ENCODE peak calls at places on chromosomes 5 and 9, in six cellular contexts. Q, C, G, F, L and K are unnamed samples.

GRCh38 chr5:137360607-137361006 is 138.5 kb downstream of the SPOCK1 start:
- DNase-seq in Q (no peak), C (no peak), G (no peak), F (no peak), L (no peak), K (no peak)

GRCh38 chr9:77305622-77306365 is 128.5 kb downstream of the VPS13A start:
- DNase-seq in Q (no peak), C (no peak), G (no peak), F (no peak), L (no peak), K (no peak)

GRCh38 chr5:139492700-139493192 is 10.2 kb upstream of the STING1 start:
- DNase-seq in Q (no peak), C (no peak), G (no peak), F (no peak), L (no peak), K (peak)

GRCh38 chr9:81885586-81885985 is 42.6 kb upstream of the SPATA31D4 start:
- DNase-seq in Q (no peak), C (no peak), G (no peak), F (no peak), L (no peak), K (no peak)

GRCh38 chr9:101566904-101567724 is 27.7 kb downstream of the PPP3R2 start:
- DNase-seq in Q (peak), C (no peak), G (no peak), F (no peak), L (no peak), K (no peak)

GRCh38 chr9:113634597-113635515 is 171.3 kb downstream of the RGS3 start:
- DNase-seq in Q (no peak), C (no peak), G (peak), F (no peak), L (peak), K (peak)

GRCh38 chr9:86707932-86708510 is 239.3 kb downstream of the GAS1 start:
- DNase-seq in Q (no peak), C (no peak), G (no peak), F (no peak), L (no peak), K (no peak)

GRCh38 chr9:78292026-78292425 is 4.9 kb upstream of the PSAT1 start:
- DNase-seq in Q (no peak), C (no peak), G (no peak), F (no peak), L (no peak), K (no peak)

GRCh38 chr5:30405821-30406220 is 787.7 kb upstream of the CDH6 start:
- DNase-seq in Q (no peak), C (no peak), G (no peak), F (no peak), L (no peak), K (no peak)

GRCh38 chr9:79686381-79687130 is 114.8 kb downstream of the TLE4 start:
- DNase-seq in Q (no peak), C (no peak), G (no peak), F (no peak), L (peak), K (no peak)

GRCh38 chr9:85742630-85742928 is 825 bp upstream of the AGTPBP1 start:
- DNase-seq in Q (no peak), C (no peak), G (no peak), F (no peak), L (no peak), K (no peak)

GRCh38 chr5:6642655-6643054 is 9.4 kb downstream of the SRD5A1 start:
- DNase-seq in Q (no peak), C (no peak), G (no peak), F (no peak), L (no peak), K (no peak)

GRCh38 chr9:125133403-125134316 is 9.7 kb downstream of the SCAI start:
- DNase-seq in Q (no peak), C (no peak), G (no peak), F (no peak), L (no peak), K (no peak)

GRCh38 chr5:15650266-15650665 is 150.3 kb downstream of the FBXL7 start:
- DNase-seq in Q (no peak), C (no peak), G (no peak), F (no peak), L (no peak), K (no peak)

GRCh38 chr9:88322906-88323566 is 65.2 kb upstream of the SPIN1 start:
- DNase-seq in Q (no peak), C (no peak), G (peak), F (no peak), L (no peak), K (no peak)

GRCh38 chr9:137550958-137551655 is 572 bp upstream of the MRPL41 start:
- DNase-seq in Q (peak), C (no peak), G (no peak), F (peak), L (peak), K (peak)

GRCh38 chr5:98770158-98770910 is 3.1 kb upstream of the RGMB start:
- DNase-seq in Q (no peak), C (peak), G (peak), F (peak), L (peak), K (peak)

GRCh38 chr5:154358410-154359221 is 87.2 kb upstream of the SAP30L start:
- DNase-seq in Q (no peak), C (no peak), G (no peak), F (no peak), L (no peak), K (no peak)

GRCh38 chr5:96790851-96791513 is 16.8 kb downstream of the ERAP1 start:
- DNase-seq in Q (no peak), C (no peak), G (no peak), F (no peak), L (no peak), K (no peak)

GRCh38 chr9:117092582-117092981 is 322.3 kb downstream of the ASTN2 start:
- DNase-seq in Q (no peak), C (no peak), G (no peak), F (no peak), L (no peak), K (no peak)

GRCh38 chr5:80069918-80070318 is 34.8 kb downstream of the THBS4 start:
- DNase-seq in Q (no peak), C (no peak), G (peak), F (no peak), L (no peak), K (no peak)

GRCh38 chr9:2158111-2158610 is 143.0 kb downstream of the SMARCA2 start:
- DNase-seq in Q (no peak), C (peak), G (peak), F (peak), L (no peak), K (peak)

GRCh38 chr5:134769206-134769605 is 10.6 kb downstream of the DDX46 start:
- DNase-seq in Q (no peak), C (no peak), G (no peak), F (no peak), L (no peak), K (no peak)

GRCh38 chr5:90134381-90134780 is 275.2 kb downstream of the CETN3 start:
- DNase-seq in Q (no peak), C (no peak), G (no peak), F (no peak), L (no peak), K (no peak)

GRCh38 chr5:90133941-90134340 is 275.6 kb downstream of the CETN3 start:
- DNase-seq in Q (no peak), C (no peak), G (no peak), F (no peak), L (no peak), K (no peak)

GRCh38 chr5:90136952-90137528 is 272.5 kb downstream of the CETN3 start:
- DNase-seq in Q (no peak), C (no peak), G (no peak), F (no peak), L (no peak), K (no peak)

GRCh38 chr5:90135979-90136378 is 273.6 kb downstream of the CETN3 start:
- DNase-seq in Q (no peak), C (no peak), G (no peak), F (no peak), L (no peak), K (no peak)

DNA sequence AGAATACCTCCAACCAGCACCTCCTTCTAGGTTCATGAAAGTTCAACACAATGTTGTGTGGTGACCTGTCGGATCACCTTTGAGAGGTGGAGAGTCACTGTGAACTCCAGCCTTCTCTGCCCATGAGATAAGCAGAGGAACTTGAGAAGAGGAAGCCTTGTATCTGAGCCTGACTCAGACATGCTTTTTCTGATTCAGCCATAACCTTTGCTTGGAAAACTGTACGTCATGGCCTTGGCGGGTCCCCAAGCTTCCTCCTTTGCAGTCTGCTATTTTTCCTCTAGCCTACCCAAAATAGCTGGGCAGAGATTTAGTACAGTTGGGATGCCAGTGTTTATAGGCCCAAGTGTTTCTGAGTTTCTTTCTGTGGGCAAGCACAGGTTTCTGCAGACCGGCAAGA is 274.7 kb downstream of the CETN3 start:
- DNase-seq in Q (no peak), C (peak), G (peak), F (no peak), L (no peak), K (no peak)
- TF ChIP-seq POLR2AphosphoS5 in Q (no peak), C (no peak), G (no peak), F (no peak), L (no peak), K (no peak)

GRCh38 chr9:35942286-35942685 is 15.7 kb downstream of the OR2S2 start:
- DNase-seq in Q (no peak), C (no peak), G (no peak), F (no peak), L (no peak), K (no peak)

GRCh38 chr9:35948451-35948850 is 9.5 kb downstream of the OR2S2 start:
- DNase-seq in Q (no peak), C (no peak), G (no peak), F (no peak), L (no peak), K (no peak)

GRCh38 chr9:35948901-35949318 is 9.0 kb downstream of the OR2S2 start:
- DNase-seq in Q (no peak), C (no peak), G (peak), F (no peak), L (no peak), K (no peak)

GRCh38 chr9:35944173-35944572 is 13.8 kb downstream of the OR2S2 start:
- DNase-seq in Q (no peak), C (no peak), G (no peak), F (no peak), L (no peak), K (no peak)

DNA sequence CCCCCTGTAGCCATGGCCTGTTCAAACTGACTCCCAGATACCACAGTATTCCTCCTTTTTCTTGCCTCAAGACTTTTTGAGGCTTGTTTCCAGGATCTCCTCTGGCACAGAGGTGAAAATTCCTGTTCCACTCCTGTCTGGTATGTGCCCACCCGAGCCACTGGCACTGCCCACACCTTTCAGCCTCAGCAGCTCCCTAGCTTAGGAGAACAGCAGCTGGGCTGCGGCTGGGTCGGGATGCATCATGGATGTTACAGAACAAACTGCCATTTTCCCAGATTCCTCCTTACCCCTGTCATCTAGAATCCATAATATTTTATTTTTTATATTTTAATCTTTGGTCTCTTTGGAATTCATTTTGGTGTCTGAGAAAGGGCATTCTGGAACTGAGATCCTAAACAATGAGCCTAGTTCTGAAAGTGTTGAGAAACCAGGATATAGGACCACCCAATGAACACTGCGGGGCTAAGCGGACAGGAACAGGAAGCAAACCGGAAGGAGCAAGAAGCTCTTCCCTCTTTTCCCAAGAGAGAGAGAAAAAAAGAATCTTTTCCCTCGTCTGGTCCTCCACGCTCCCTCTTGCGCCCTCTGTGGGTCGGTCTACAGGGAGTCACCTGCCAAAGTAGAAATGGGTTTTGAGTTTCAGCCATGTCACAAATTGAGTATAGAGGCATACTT is 12.5 kb downstream of the OR2S2 start:
- DNase-seq in Q (peak), C (peak), G (peak), F (peak), L (peak), K (peak)
- H3K4me3 ChIP-seq in Q (peak), C (peak), G (peak), F (peak), L (peak), K (no peak)

GRCh38 chr5:43039468-43040286 is 442 bp downstream of the ANXA2R start:
- DNase-seq in Q (peak), C (peak), G (peak), F (peak), L (peak), K (peak)
- TF ChIP-seq POLR2AphosphoS5 in Q (no peak), C (no peak), G (peak), F (no peak), L (no peak), K (peak)

GRCh38 chr5:67190443-67190842 is 6.2 kb downstream of the CD180 start:
- DNase-seq in Q (no peak), C (no peak), G (no peak), F (no peak), L (no peak), K (no peak)

GRCh38 chr5:67193479-67193878 is 3.1 kb downstream of the CD180 start:
- DNase-seq in Q (no peak), C (no peak), G (no peak), F (no peak), L (no peak), K (no peak)

GRCh38 chr5:67190856-67191255 is 5.7 kb downstream of the CD180 start:
- DNase-seq in Q (no peak), C (no peak), G (no peak), F (no peak), L (no peak), K (no peak)

GRCh38 chr5:67194169-67194568 is 2.4 kb downstream of the CD180 start:
- DNase-seq in Q (no peak), C (no peak), G (peak), F (no peak), L (no peak), K (no peak)

DNA sequence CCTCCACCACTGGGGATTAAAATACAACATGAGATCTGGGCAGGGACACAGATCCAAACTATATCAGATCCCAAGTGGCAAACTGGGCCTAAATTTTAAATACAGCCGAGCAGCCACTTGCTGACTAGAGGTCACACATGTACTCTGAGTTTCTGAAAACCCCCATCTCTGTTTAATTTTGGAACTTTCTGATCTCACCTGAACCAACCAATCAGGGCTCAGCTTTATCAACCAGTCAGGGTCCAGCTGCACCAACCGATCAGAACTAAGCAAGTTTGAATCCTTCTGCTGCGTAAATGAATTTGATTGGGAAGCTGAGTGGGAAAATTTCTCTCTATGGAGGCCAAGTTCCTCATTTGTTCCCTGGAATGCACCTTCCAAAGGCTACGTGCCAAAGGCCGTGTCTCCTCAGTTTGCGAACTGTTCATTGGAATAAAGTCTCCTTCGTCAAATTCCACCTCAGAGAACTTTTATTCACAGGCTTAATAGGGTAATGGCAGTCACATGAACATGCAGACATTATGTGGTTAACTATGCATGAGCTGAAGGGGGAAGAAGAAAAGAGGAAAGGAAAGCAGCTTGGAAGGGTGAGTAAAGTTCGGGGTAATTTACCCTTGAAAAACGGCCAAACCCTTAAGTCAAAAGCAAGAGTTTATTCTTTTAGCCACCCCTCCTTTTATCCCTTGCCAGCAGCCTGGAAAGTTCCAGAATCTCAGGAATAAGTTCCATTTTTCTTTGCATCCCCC is 3.7 kb downstream of the CD180 start:
- DNase-seq in Q (no peak), C (no peak), G (no peak), F (no peak), L (no peak), K (no peak)
- H3K4me3 ChIP-seq in Q (no peak), C (no peak), G (no peak), F (no peak), L (no peak), K (peak)

DNA sequence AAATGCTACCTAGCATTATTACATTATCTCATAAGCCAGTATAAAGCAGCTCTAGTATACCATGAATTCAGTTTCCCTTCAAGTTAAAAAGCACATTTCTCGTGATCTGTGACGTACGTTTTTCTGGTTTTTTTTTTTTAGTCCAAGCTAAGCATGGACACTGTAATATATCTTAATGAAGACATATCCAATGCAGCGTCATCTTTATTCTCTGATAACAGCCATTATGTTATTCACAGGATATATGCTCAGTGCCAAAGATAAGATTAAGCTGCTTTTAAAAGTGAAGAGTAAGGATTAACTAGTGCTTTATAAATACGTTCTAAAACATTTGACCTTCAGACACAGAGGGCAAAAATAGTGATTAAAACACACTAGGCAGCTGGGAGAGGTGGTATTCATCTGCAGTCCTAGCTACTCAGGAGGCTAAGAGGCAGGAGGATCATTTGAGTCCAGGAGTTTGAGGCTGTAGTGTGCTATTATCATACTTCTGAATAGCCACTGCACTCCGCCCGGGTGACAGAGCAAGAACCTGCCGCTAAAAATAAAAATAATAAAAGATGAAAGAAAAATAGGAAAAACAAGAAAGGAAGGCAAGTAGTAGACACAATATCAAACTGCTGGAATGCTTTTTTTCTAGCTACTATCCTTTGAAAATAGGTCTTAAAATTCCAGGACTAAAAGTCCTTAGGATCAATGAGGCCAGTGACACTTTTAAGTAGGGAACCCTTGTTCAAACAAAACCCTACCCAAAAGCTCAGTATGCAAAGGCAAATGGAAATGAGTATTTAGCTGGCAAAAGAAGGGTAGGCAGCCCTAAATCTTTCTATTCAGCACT is 7.7 kb downstream of the CSNK1A1 start:
- DNase-seq in Q (no peak), C (no peak), G (no peak), F (no peak), L (no peak), K (no peak)
- TF ChIP-seq POLR2AphosphoS5 in Q (no peak), C (no peak), G (no peak), F (no peak), L (no peak), K (no peak)

DNA sequence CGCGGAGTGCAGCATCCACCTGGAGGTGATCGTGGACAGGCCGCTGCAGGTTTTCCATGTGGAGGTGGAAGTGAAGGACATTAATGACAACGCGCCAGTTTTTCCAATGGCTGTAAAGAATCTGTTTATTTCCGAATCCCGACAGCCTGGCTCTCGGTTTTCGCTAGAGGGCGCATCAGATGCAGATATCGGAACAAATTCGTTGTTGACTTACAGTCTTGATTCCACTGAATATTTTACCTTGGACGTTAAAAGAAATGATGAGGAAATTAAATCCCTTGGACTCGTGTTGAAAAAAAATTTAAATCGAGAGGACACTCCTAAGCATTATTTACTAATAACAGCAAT is 611 bp downstream of the PCDHA3 start:
- DNase-seq in Q (no peak), C (no peak), G (no peak), F (no peak), L (no peak), K (no peak)
- H3K4me3 ChIP-seq in Q (no peak), C (no peak), G (peak), F (no peak), L (peak), K (no peak)

GRCh38 chr5:39758426-39758825 is 333.6 kb upstream of the DAB2 start:
- DNase-seq in Q (no peak), C (no peak), G (no peak), F (no peak), L (no peak), K (no peak)

GRCh38 chr5:39755986-39756385 is 331.2 kb upstream of the DAB2 start:
- DNase-seq in Q (peak), C (no peak), G (no peak), F (no peak), L (no peak), K (no peak)

GRCh38 chr5:39759696-39760095 is 334.9 kb upstream of the DAB2 start:
- DNase-seq in Q (no peak), C (no peak), G (no peak), F (no peak), L (no peak), K (no peak)

GRCh38 chr5:39755452-39755851 is 330.7 kb upstream of the DAB2 start:
- DNase-seq in Q (no peak), C (no peak), G (no peak), F (no peak), L (no peak), K (no peak)

DNA sequence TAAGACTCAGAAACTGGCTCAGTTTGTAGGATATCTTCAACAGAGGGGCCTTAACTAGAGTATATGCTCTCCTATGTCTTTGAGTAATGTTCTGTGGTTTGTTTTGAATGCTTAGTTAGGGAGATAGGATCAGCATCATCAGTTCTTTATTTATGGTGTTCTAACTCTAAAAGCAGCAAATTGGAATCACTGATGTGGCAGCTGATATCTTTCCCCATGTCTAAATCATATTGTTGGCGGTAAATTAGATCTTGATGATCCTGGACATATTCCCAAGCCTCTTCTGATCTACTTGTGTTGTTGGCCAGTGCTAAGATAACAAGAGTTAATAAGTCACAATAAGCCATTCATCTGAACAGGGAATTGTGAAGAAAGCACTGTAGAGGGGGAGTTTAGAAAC is 332.3 kb upstream of the DAB2 start:
- DNase-seq in Q (no peak), C (no peak), G (no peak), F (no peak), L (no peak), K (no peak)
- TF ChIP-seq POLR2AphosphoS5 in Q (no peak), C (no peak), G (no peak), F (no peak), L (no peak), K (no peak)